ENCODE peak calls at places on chromosomes 11 and 22, in eight cellular contexts. L, B, Z, I, Y, H, K and J are unnamed samples.

GRCh38 chr11:13875643-13876042 is 86.9 kb upstream of the SPON1 start:
- DNase-seq in L (no peak), B (no peak), Z (no peak), I (no peak), Y (no peak), H (no peak), K (no peak), J (no peak)

GRCh38 chr22:31160328-31160978 is 471 bp downstream of the RNF185 start:
- DNase-seq in L (no peak), B (peak; percentile 14), Z (no peak), I (no peak), Y (no peak), H (peak; percentile 31), K (no peak), J (no peak)

GRCh38 chr22:49664371-49664881 is 163.2 kb downstream of the BRD1 start:
- DNase-seq in L (no peak), B (no peak), Z (no peak), I (peak; percentile 47), Y (peak; percentile 21), H (no peak), K (peak; percentile 42), J (no peak)

GRCh38 chr11:16791494-16791961 is 53.1 kb downstream of the C11orf58 start:
- DNase-seq in L (no peak), B (peak; percentile 96), Z (peak; percentile 46), I (no peak), Y (no peak), H (peak; percentile 92), K (peak; percentile 68), J (peak; percentile 84)

GRCh38 chr11:22690891-22691290 is 24.5 kb downstream of the GAS2 start:
- DNase-seq in L (no peak), B (no peak), Z (no peak), I (no peak), Y (no peak), H (no peak), K (no peak), J (no peak)

GRCh38 chr11:35525501-35526175 is at the start of gene PAMR1:
- DNase-seq in L (no peak), B (peak; percentile 63), Z (peak; percentile 39), I (no peak), Y (peak; percentile 89), H (peak; percentile 73), K (peak; percentile 45), J (no peak)

GRCh38 chr11:62602141-62603071 is 741 bp upstream of the MTA2 start:
- DNase-seq in L (no peak), B (no peak), Z (peak; percentile 87), I (peak; percentile 68), Y (peak; percentile 72), H (peak; percentile 70), K (peak; percentile 78), J (no peak)

GRCh38 chr11:14308114-14308896 is 50.7 kb downstream of the RRAS2 start:
- DNase-seq in L (peak; percentile 39), B (peak; percentile 36), Z (no peak), I (no peak), Y (no peak), H (peak; percentile 71), K (no peak), J (peak; percentile 65)

GRCh38 chr11:65859134-65859811 is 960 bp upstream of the MUS81 start:
- DNase-seq in L (peak; percentile 99), B (peak; percentile 96), Z (peak; percentile 100), I (peak; percentile 97), Y (peak; percentile 100), H (peak; percentile 99), K (peak; percentile 100), J (peak; percentile 98)

DNA sequence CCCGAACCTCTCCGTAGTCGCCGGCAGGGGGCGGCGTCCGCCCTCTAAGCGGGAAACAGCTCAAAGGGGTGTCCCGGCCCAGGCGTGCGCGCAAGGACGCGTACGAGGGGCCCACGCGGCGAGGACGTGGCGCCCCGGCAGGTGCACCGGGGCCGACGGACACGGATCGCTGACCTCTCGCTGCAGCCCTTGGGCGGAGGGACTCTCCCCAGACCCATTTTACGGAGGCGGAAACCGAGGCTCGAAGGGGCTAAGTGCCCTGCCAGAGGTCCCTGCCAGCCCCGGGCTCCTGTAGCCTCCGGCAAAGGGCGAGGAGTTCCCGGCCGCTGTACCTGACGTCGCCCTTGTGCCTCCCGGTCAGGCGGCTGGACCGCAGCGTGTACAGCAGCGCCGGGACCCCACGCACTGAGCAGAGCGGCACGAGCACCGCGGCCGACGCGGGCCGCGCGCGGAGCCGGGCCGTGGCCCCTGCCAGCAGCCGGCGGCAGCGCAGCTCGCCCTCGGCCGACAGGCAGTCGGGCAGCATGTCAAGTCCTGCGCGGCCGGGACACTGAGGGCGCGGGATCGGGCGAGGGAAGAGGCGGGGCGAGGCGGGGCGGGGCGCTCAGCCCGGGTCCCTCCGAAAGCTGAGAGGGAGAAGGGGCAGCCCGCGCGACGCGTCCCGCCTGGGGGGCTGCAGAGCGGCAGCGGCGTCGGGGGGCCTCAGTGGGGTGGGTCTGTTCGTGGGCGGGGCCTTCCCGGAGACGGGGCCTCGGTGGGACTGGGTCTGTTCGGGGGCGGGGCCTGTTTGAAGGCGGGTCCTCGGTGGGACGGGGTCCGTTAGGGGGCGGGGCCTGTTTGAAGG is at the start of gene NUDT8:
- DNase-seq in L (peak; percentile 96), B (peak; percentile 44), Z (peak; percentile 88), I (peak; percentile 75), Y (peak; percentile 90), H (peak; percentile 75), K (peak; percentile 91), J (peak; percentile 85)
- TF ChIP-seq CTCF in L (peak; percentile 67), B (no peak), Z (peak; percentile 68), I (peak; percentile 74), Y (peak; percentile 96), H (peak; percentile 80), K (peak; percentile 90), J (peak; percentile 88)

GRCh38 chr11:59676205-59676604 is 7.4 kb upstream of the PATL1 start:
- DNase-seq in L (no peak), B (no peak), Z (no peak), I (no peak), Y (no peak), H (no peak), K (no peak), J (no peak)

GRCh38 chr11:59679347-59679746 is 10.5 kb upstream of the PATL1 start:
- DNase-seq in L (no peak), B (no peak), Z (no peak), I (no peak), Y (no peak), H (no peak), K (no peak), J (no peak)

GRCh38 chr11:59678813-59679165 is 10.0 kb upstream of the PATL1 start:
- DNase-seq in L (no peak), B (no peak), Z (no peak), I (no peak), Y (no peak), H (no peak), K (no peak), J (no peak)

GRCh38 chr11:59680287-59681154 is 11.7 kb upstream of the PATL1 start:
- DNase-seq in L (peak; percentile 78), B (peak; percentile 49), Z (peak; percentile 52), I (no peak), Y (peak; percentile 84), H (peak; percentile 87), K (peak; percentile 63), J (peak; percentile 76)

GRCh38 chr11:59678118-59678812 is 9.4 kb upstream of the PATL1 start:
- DNase-seq in L (no peak), B (no peak), Z (no peak), I (no peak), Y (no peak), H (peak; percentile 3), K (no peak), J (no peak)
- TF ChIP-seq CTCF in L (peak; percentile 35), B (no peak), Z (no peak), I (no peak), Y (peak; percentile 31), H (no peak), K (no peak), J (no peak)

GRCh38 chr22:19641254-19641982 is 72.9 kb upstream of the SEPTIN5 start:
- DNase-seq in L (no peak), B (no peak), Z (no peak), I (no peak), Y (peak; percentile 88), H (no peak), K (no peak), J (no peak)
- TF ChIP-seq CTCF in L (no peak), B (peak; percentile 8), Z (no peak), I (no peak), Y (peak; percentile 84), H (peak; percentile 24), K (peak; percentile 27), J (peak; percentile 22)

DNA sequence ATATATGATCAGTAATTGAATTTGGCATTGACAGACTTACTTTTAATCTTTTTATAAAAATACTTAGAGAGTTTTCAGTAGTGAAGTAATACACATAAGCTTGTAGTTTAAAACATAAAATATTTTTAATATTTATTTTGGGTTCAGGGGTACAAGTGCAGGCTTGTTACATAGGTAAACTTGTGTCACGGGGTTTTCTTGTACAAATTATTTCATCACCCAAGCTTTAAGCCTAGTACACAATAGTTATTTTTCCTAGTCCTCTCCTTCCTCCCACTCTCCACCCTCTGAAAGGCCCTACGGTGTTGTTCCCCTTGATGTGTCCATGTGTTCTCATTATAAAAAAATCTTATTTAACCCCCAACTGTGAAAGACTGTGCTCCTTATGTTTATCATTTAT is 1397.8 kb upstream of the RAG2 start:
- DNase-seq in L (no peak), B (no peak), Z (no peak), I (no peak), Y (no peak), H (no peak), K (no peak), J (peak; percentile 5)
- TF ChIP-seq CTCF in L (no peak), B (no peak), Z (no peak), I (no peak), Y (no peak), H (no peak), K (no peak), J (no peak)

DNA sequence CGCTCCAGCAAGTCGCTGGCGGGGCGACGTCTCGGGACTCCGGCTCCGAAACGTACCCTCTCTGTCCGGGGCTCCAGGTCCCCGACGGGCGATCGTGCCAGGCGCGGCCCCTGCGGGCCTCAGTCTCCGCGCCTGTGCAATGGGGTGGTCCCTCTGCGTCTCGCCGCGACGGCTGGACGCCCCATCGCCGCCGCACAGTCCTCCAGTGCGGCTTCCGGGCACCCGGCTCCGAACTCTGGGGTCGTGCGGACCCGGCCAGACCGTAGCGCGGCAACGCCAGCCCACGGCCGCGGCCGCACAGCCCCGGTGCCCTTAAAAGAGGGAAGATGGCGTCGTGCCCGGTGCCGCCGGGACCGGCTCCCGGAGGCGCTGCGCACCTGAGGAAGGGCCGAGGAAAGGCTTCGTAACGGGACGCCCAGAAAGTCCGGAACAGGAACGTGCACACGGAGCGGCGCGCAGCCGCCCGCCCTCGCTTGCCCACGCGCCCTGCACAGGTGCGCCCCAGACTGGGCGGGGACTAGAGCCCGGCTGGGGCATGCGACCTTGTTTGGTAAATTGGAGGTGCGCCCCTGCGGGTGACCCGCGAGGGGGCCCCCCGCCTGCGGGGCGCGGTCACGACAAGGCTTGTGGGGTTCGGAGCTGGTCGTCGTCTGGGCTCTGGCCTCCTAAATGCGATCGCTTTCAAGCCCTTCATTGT is 525 bp downstream of the BIK start:
- DNase-seq in L (peak; percentile 89), B (no peak), Z (peak; percentile 50), I (no peak), Y (no peak), H (no peak), K (peak; percentile 75), J (peak; percentile 50)
- TF ChIP-seq CTCF in L (peak; percentile 50), B (no peak), Z (no peak), I (no peak), Y (no peak), H (no peak), K (no peak), J (no peak)